ENCODE peak calls at places on chromosomes 13 and 19, in ten cellular contexts. O, I, M, F, K, X, Z, V, L and T are unnamed samples.

GRCh38 chr13:89568276-89568675 is 1779.2 kb upstream of the MIR17HG start:
- DNase-seq in O (no peak), I (no peak), M (no peak), F (no peak), K (no peak), X (no peak), Z (no peak), V (no peak), L (no peak), T (no peak)

GRCh38 chr13:71412231-71412630 is 454.8 kb downstream of the DACH1 start:
- DNase-seq in O (no peak), I (no peak), M (no peak), F (no peak), K (no peak), X (no peak), Z (no peak), V (no peak), L (no peak), T (no peak)

GRCh38 chr19:11496391-11497163 is 9.1 kb downstream of the ZNF653 start:
- DNase-seq in O (peak), I (peak), M (peak), F (peak), K (peak), X (peak), Z (peak), V (peak), L (peak), T (peak)

GRCh38 chr13:27728271-27728670 is 64.0 kb upstream of the GSX1 start:
- DNase-seq in O (no peak), I (no peak), M (no peak), F (no peak), K (no peak), X (no peak), Z (no peak), V (peak), L (no peak), T (no peak)

GRCh38 chr19:35030257-35031071 is at the start of gene SCN1B:
- DNase-seq in O (peak), I (peak), M (peak), F (peak), K (peak), X (peak), Z (no peak), V (peak), L (peak), T (peak)

GRCh38 chr13:30408319-30409101 is 13.8 kb upstream of the UBE2L5 start:
- DNase-seq in O (peak), I (peak), M (peak), F (peak), K (peak), X (peak), Z (peak), V (peak), L (peak), T (peak)

GRCh38 chr13:99057310-99057975 is 79.6 kb upstream of the DOCK9 start:
- DNase-seq in O (peak), I (no peak), M (no peak), F (no peak), K (no peak), X (peak), Z (no peak), V (peak), L (no peak), T (no peak)

GRCh38 chr19:4007836-4008539 is 452 bp downstream of the PIAS4 start:
- DNase-seq in O (no peak), I (no peak), M (peak), F (peak), K (no peak), X (no peak), Z (no peak), V (no peak), L (no peak), T (no peak)

GRCh38 chr19:16262618-16263017 is 62.0 kb upstream of the KLF2 start:
- DNase-seq in O (peak), I (peak), M (no peak), F (no peak), K (no peak), X (no peak), Z (no peak), V (no peak), L (no peak), T (no peak)

GRCh38 chr13:42981853-42982252 is 10.2 kb downstream of the EPSTI1 start:
- DNase-seq in O (no peak), I (no peak), M (no peak), F (no peak), K (no peak), X (no peak), Z (no peak), V (no peak), L (no peak), T (no peak)

GRCh38 chr13:50521191-50521590 is 322.3 kb downstream of the DLEU7 start:
- DNase-seq in O (no peak), I (no peak), M (no peak), F (no peak), K (no peak), X (no peak), Z (no peak), V (no peak), L (no peak), T (no peak)

GRCh38 chr19:15538774-15539173 is 30.4 kb downstream of the CYP4F22 start:
- DNase-seq in O (peak), I (no peak), M (no peak), F (no peak), K (no peak), X (no peak), Z (no peak), V (peak), L (no peak), T (no peak)

GRCh38 chr13:27927444-27928352 is 7.9 kb downstream of the PDX1 start:
- DNase-seq in O (no peak), I (no peak), M (no peak), F (peak), K (no peak), X (no peak), Z (no peak), V (no peak), L (no peak), T (no peak)

GRCh38 chr13:28059214-28059613 is 41.2 kb downstream of the FLT3 start:
- DNase-seq in O (peak), I (peak), M (no peak), F (peak), K (no peak), X (peak), Z (no peak), V (peak), L (no peak), T (no peak)

GRCh38 chr19:20503536-20503935 is 62.0 kb downstream of the ZNF737 start:
- DNase-seq in O (peak), I (peak), M (no peak), F (no peak), K (no peak), X (peak), Z (no peak), V (peak), L (no peak), T (no peak)

GRCh38 chr13:111423168-111423785 is 102.8 kb downstream of the TEX29 start:
- DNase-seq in O (no peak), I (no peak), M (no peak), F (no peak), K (no peak), X (no peak), Z (no peak), V (no peak), L (no peak), T (no peak)

GRCh38 chr13:99280166-99280565 is 22.0 kb upstream of the GPR18 start:
- DNase-seq in O (no peak), I (no peak), M (no peak), F (no peak), K (no peak), X (peak), Z (no peak), V (peak), L (no peak), T (no peak)

GRCh38 chr19:39133431-39134270 is 8.1 kb downstream of the PAK4 start:
- DNase-seq in O (no peak), I (no peak), M (peak), F (peak), K (no peak), X (no peak), Z (no peak), V (no peak), L (no peak), T (peak)

GRCh38 chr19:49851456-49852259 is 699 bp downstream of the PTOV1 start:
- DNase-seq in O (no peak), I (peak), M (no peak), F (peak), K (no peak), X (no peak), Z (peak), V (no peak), L (no peak), T (no peak)

GRCh38 chr19:50639121-50640112 is at the start of gene SYT3:
- DNase-seq in O (peak), I (peak), M (peak), F (peak), K (no peak), X (peak), Z (peak), V (peak), L (peak), T (no peak)

GRCh38 chr19:4575978-4576933 is 16.8 kb upstream of the SEMA6B start:
- DNase-seq in O (peak), I (peak), M (peak), F (peak), K (peak), X (peak), Z (peak), V (peak), L (peak), T (no peak)

GRCh38 chr19:15195381-15195964 is 5.3 kb downstream of the NOTCH3 start:
- DNase-seq in O (peak), I (peak), M (peak), F (peak), K (no peak), X (peak), Z (no peak), V (peak), L (peak), T (peak)

GRCh38 chr13:48750588-48751383 is 97.1 kb downstream of the CYSLTR2 start:
- DNase-seq in O (peak), I (peak), M (no peak), F (no peak), K (no peak), X (peak), Z (no peak), V (peak), L (peak), T (no peak)
- TF ChIP-seq CTCF in O (peak), I (no peak), M (no peak), F (no peak), K (no peak), X (peak), Z (no peak), V (peak), L (peak), T (no peak)

DNA sequence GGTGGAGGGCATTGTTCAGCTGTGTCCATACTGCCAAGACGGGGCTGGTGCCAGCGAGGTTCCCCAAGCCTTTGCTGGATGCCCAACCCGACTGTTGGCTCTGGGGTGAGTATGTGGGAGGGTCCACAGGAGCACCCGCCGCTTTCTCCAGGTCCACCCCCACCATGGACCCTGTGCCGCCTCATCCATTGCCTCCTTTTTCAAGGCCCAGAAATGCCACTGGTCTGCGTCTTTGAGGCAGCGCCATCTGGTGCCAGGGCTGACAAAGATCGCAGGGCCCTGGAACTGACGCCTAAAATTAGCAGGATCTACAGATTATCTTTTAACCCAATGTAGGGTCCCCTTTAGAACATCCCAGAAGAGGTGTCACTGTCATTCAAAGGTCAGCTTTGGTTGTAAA is 34.6 kb downstream of the NFIX start:
- DNase-seq in O (peak), I (no peak), M (no peak), F (no peak), K (no peak), X (no peak), Z (no peak), V (no peak), L (no peak), T (no peak)
- TF ChIP-seq CTCF in O (peak), I (peak), M (peak), F (no peak), K (peak), X (peak), Z (no peak), V (peak), L (peak), T (peak)

DNA sequence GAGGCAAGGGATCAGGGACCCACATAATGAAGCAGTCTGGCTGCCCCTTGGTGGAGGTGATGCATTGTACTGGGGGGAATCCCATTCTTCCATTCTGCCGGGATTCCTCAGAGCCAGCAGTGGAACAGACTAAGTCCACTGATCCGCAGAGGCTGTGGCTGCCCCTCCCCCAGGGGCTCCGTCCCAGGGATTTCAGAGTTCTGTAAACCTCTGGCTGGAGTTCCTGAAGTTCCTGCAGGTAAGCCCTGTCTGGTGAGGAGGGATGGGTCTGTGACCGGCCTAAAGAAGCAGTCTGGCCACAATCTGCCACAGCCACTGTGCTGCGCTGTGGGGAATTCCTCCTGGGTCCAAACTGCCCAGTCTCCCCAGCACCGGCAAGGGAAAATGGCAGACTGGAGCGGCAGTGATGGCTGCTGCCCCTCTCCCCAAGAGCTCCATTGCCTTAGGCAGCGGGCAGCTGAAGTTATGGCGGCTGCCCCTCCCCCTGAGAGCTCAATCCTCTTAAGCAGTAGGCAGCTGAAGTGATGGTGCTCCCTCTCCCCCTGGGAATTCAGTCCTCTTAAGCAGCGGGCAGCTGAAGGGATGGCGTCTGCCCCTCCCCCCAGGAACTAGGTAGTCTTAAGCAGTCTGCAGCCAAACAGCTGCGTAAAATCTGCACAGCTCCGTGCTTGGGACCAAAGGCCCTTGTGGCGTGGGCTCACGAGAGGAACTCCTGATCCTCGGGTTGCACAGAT is 155.7 kb downstream of the PCDH17 start:
- DNase-seq in O (no peak), I (no peak), M (no peak), F (peak), K (no peak), X (no peak), Z (no peak), V (no peak), L (no peak), T (no peak)
- TF ChIP-seq CTCF in O (no peak), I (no peak), M (no peak), F (no peak), K (no peak), X (no peak), Z (no peak), V (no peak), L (no peak), T (no peak)

DNA sequence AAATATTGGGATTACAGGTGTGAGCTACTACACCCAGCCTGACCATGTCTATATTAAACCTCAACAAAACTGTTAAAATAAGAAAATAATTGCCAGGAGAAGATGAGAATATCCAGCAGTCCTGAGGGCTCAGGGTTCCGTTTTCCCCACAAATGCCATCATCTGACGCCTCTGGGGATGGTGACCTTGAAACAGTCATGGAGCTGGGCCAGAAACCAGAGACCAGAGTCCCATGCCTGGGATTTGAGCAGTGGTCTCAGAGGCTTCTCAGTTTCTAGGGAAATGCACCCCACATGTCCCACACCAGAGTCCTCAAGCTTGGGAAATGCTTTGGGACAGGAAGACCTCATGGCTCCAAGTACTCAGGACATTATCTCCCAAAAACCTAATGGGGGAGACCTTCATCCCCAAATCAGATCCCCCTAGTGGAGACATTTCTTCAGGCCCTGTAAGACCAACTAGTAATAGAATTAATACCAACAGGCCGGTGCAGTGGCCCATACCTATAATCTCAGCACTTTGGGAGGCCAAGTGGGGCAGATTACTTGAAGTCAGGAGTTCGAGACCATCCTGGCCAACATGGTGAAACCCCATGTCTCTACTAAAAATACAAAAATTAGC is 2.9 kb upstream of the MAP1S start:
- DNase-seq in O (no peak), I (no peak), M (no peak), F (no peak), K (no peak), X (no peak), Z (no peak), V (no peak), L (no peak), T (no peak)
- TF ChIP-seq CTCF in O (peak), I (no peak), M (no peak), F (peak), K (peak), X (peak), Z (no peak), V (peak), L (no peak), T (peak)

DNA sequence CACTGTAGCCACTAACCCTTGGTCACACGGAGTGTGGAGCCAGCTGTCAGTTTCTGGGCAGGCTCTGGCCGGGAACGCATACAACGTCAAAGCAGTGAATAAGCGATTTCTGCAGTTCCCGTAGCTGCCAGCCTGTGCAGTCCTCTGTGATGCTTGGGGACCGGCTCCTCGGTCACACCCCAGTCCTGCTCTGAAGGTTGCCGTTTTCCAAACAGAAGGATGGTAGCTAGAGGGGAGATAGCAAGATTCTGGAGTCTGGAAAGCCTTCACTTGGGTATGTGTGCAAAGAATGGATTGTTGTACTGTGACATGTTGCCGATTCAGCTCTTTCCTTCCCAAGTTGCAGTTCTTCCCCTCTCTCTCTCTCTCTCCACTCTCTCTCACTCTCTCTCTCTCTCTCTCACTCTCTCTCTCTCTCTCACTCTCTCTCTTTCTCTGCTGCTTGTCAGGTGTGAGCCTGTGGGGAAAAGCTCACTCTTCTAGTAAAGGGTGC is 38.7 kb upstream of the C1QTNF9 start:
- DNase-seq in O (peak), I (peak), M (peak), F (peak), K (no peak), X (peak), Z (no peak), V (peak), L (peak), T (no peak)
- TF ChIP-seq CTCF in O (peak), I (no peak), M (peak), F (no peak), K (no peak), X (no peak), Z (no peak), V (no peak), L (peak), T (no peak)

DNA sequence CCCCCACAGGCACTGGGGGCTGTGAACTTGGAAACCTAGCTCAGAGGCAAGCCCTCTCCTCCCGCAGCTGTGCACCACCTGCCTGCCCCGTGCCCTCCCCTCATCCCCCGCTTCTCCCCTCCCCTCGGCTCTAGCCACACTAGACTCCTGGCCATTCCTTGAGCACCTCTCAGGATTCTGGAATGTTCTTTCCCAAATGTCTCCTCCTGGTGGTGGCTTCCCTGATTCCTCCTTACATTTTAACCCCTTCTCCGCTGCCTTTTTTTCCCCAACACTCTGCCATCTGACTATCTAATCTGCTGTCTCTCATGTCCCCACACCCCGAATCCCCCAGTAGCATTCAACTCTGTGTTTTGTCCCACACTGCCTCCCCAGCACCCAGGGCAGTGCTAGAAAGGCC is 6.7 kb downstream of the NANOS3 start:
- DNase-seq in O (no peak), I (no peak), M (no peak), F (no peak), K (no peak), X (no peak), Z (no peak), V (no peak), L (no peak), T (no peak)
- TF ChIP-seq CTCF in O (peak), I (no peak), M (no peak), F (peak), K (peak), X (peak), Z (no peak), V (no peak), L (no peak), T (peak)

GRCh38 chr19:19475845-19476828 is 39.2 kb downstream of the TSSK6 start:
- DNase-seq in O (peak), I (no peak), M (no peak), F (no peak), K (no peak), X (no peak), Z (no peak), V (peak), L (no peak), T (no peak)
- TF ChIP-seq CTCF in O (peak), I (peak), M (no peak), F (no peak), K (peak), X (peak), Z (no peak), V (peak), L (peak), T (peak)

GRCh38 chr19:48355555-48355954 is 8.2 kb downstream of the TMEM143 start:
- DNase-seq in O (no peak), I (no peak), M (no peak), F (no peak), K (no peak), X (no peak), Z (no peak), V (no peak), L (no peak), T (no peak)
- TF ChIP-seq CTCF in O (no peak), I (no peak), M (no peak), F (no peak), K (no peak), X (no peak), Z (no peak), V (no peak), L (no peak), T (no peak)